ENCODE peak calls at places on chromosomes 16 and 17, in five cellular contexts. X is uterus, W is neural progenitor cell, G is lower lobe of right lung, H is A549. R is an unnamed sample.
A peak's percentile ranks its signal among the peaks of the same experiment; 100 is the strongest.

GRCh38 chr17:80872011-80872929 is 119.4 kb upstream of the CHMP6 start:
- DNase-seq in X (no peak), W (no peak), G (peak; percentile 25), H (no peak), R (no peak)

GRCh38 chr17:34620458-34620857 is 41.1 kb downstream of the TMEM132E start:
- DNase-seq in X (no peak), W (no peak), G (no peak), H (no peak), R (no peak)

GRCh38 chr16:85004587-85005205 is 6.6 kb downstream of the ZDHHC7 start:
- DNase-seq in X (peak; percentile 53), W (no peak), G (peak; percentile 63), H (peak; percentile 77), R (peak; percentile 32)

GRCh38 chr17:7439462-7440112 is at the start of gene FGF11:
- DNase-seq in X (no peak), W (peak; percentile 56), G (no peak), H (no peak), R (no peak)

GRCh38 chr17:14547016-14547415 is 246.1 kb downstream of the HS3ST3B1 start:
- DNase-seq in X (no peak), W (no peak), G (no peak), H (no peak), R (no peak)

GRCh38 chr16:47213761-47214440 is 70.2 kb upstream of the NETO2 start:
- DNase-seq in X (no peak), W (no peak), G (no peak), H (no peak), R (no peak)

GRCh38 chr17:62627219-62627903 is at the start of gene MRC2:
- DNase-seq in X (peak; percentile 84), W (peak; percentile 83), G (peak; percentile 72), H (peak; percentile 86), R (peak; percentile 48)

GRCh38 chr17:64155090-64155630 is 25.2 kb upstream of the ERN1 start:
- DNase-seq in X (no peak), W (no peak), G (no peak), H (no peak), R (no peak)

GRCh38 chr17:28368915-28369683 is 1.0 kb downstream of the VTN start:
- DNase-seq in X (no peak), W (no peak), G (no peak), H (no peak), R (no peak)

GRCh38 chr16:50284131-50284911 is 18.0 kb downstream of the ADCY7 start:
- DNase-seq in X (no peak), W (no peak), G (peak; percentile 82), H (no peak), R (no peak)

GRCh38 chr17:73340093-73340596 is 28.3 kb upstream of the CDC42EP4 start:
- DNase-seq in X (peak; percentile 67), W (no peak), G (peak; percentile 67), H (peak; percentile 99), R (no peak)

GRCh38 chr17:47315451-47316266 is 8.1 kb upstream of the EFCAB13 start:
- DNase-seq in X (no peak), W (peak; percentile 71), G (no peak), H (peak; percentile 84), R (no peak)

GRCh38 chr17:218711-219110 is 37.3 kb upstream of the DOC2B start:
- DNase-seq in X (no peak), W (no peak), G (peak; percentile 15), H (no peak), R (no peak)

GRCh38 chr17:45906237-45906636 is 11.9 kb downstream of the MAPT start:
- DNase-seq in X (no peak), W (no peak), G (no peak), H (no peak), R (no peak)

GRCh38 chr16:79897087-79897443 is 296.5 kb upstream of the MAF start:
- DNase-seq in X (no peak), W (no peak), G (no peak), H (no peak), R (no peak)

GRCh38 chr17:40468560-40468959 is 25.3 kb downstream of the IGFBP4 start:
- DNase-seq in X (no peak), W (no peak), G (no peak), H (no peak), R (no peak)

GRCh38 chr17:45857977-45858708 is 13.5 kb downstream of the SPPL2C start:
- DNase-seq in X (no peak), W (peak; percentile 86), G (no peak), H (no peak), R (no peak)

GRCh38 chr16:62036101-62036806 is at the start of gene CDH8:
- DNase-seq in X (no peak), W (peak; percentile 89), G (peak; percentile 46), H (no peak), R (no peak)

GRCh38 chr17:67520282-67520906 is 143.3 kb downstream of the PITPNC1 start:
- DNase-seq in X (peak; percentile 45), W (no peak), G (no peak), H (no peak), R (no peak)

GRCh38 chr17:65850486-65850885 is 289.0 kb upstream of the AXIN2 start:
- DNase-seq in X (no peak), W (no peak), G (no peak), H (no peak), R (no peak)

GRCh38 chr16:51971184-51971583 is 575.8 kb downstream of the TOX3 start:
- DNase-seq in X (no peak), W (peak; percentile 55), G (no peak), H (peak; percentile 13), R (no peak)

GRCh38 chr17:1232786-1233185 is 37.5 kb upstream of the BHLHA9 start:
- DNase-seq in X (no peak), W (no peak), G (no peak), H (no peak), R (no peak)

GRCh38 chr17:11461993-11462548 is 136.2 kb upstream of the DNAH9 start:
- DNase-seq in X (no peak), W (no peak), G (no peak), H (no peak), R (no peak)

GRCh38 chr16:74611721-74612120 is 4.8 kb upstream of the GLG1 start:
- DNase-seq in X (no peak), W (no peak), G (no peak), H (no peak), R (no peak)

GRCh38 chr17:2016494-2016893 is 8.6 kb downstream of the RTN4RL1 start:
- DNase-seq in X (no peak), W (no peak), G (no peak), H (no peak), R (no peak)

GRCh38 chr16:4115209-4115940 is 867 bp downstream of the ADCY9 start:
- DNase-seq in X (peak; percentile 50), W (peak; percentile 84), G (peak; percentile 75), H (peak; percentile 71), R (no peak)

GRCh38 chr17:8392274-8392673 is 5.4 kb downstream of the RNF222 start:
- DNase-seq in X (no peak), W (no peak), G (no peak), H (no peak), R (no peak)

GRCh38 chr17:82332669-82333278 is 792 bp downstream of the SECTM1 start:
- DNase-seq in X (peak; percentile 47), W (no peak), G (peak; percentile 83), H (peak; percentile 69), R (no peak)
- H3K4me3 ChIP-seq in X (peak overlapping the region; percentile 54), W (peak overlapping the region; percentile 33), G (peak overlapping the region; percentile 76), H (peak overlapping the region; percentile 66), R (peak overlapping the region; percentile 83)

DNA sequence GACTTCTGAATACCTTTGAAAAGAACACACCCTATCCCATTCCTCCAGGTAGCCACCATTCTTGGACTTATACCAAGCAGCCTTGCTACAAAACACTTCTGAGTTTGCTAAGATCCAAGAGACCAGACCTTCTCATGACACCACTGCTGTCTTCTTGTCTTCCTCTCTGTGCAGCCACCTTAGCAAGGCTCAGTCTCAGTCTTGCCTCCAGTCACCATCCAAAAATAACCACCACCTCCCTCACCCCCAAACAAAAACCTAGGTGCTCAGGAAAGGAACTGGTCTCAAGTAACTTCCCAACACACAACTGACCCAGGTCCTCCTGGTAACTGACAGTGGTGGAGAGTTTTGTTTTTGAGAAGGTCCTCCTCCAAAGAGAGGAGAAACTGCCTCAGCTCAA is 90.9 kb upstream of the CORO6 start:
- DNase-seq in X (no peak), W (no peak), G (no peak), H (no peak), R (no peak)
- H3K4me1 ChIP-seq in X (no peaks in the 10 kb centered on the region), W (peaks cover 16% of the 10 kb centered on the region), G (peaks cover 56% of the 10 kb centered on the region), H (peaks cover 23% of the 10 kb centered on the region), R (peaks cover 5% of the 10 kb centered on the region)

GRCh38 chr16:53695070-53695469 is 8.6 kb downstream of the RPGRIP1L start:
- DNase-seq in X (no peak), W (no peak), G (no peak), H (no peak), R (no peak)

GRCh38 chr16:53689636-53690035 is 14.0 kb downstream of the RPGRIP1L start:
- DNase-seq in X (no peak), W (no peak), G (no peak), H (no peak), R (no peak)

DNA sequence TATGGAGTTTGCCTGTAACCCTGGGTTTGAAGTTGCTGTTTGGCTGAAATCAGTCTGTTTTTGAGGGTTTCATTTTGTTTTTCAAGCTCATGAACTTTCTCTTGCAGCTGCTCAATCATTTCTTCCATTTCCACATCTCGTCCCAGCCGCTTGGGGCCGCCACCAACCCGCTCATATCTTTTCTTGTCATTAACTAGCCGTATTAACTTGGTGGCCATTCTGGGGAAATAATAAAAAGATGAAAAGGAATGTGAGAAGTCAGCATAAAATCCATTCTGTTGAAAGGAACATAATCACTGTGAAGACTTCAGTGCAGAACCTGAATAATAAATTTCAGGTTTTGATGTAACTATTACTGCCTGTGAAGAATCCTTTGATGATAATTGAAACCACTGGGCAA is 11.5 kb downstream of the RPGRIP1L start:
- DNase-seq in X (no peak), W (peak; percentile 29), G (no peak), H (no peak), R (no peak)
- TF ChIP-seq CTCF in X (no peak), W (peak; percentile 68), G (no peak), H (peak; percentile 74), R (no peak)

DNA sequence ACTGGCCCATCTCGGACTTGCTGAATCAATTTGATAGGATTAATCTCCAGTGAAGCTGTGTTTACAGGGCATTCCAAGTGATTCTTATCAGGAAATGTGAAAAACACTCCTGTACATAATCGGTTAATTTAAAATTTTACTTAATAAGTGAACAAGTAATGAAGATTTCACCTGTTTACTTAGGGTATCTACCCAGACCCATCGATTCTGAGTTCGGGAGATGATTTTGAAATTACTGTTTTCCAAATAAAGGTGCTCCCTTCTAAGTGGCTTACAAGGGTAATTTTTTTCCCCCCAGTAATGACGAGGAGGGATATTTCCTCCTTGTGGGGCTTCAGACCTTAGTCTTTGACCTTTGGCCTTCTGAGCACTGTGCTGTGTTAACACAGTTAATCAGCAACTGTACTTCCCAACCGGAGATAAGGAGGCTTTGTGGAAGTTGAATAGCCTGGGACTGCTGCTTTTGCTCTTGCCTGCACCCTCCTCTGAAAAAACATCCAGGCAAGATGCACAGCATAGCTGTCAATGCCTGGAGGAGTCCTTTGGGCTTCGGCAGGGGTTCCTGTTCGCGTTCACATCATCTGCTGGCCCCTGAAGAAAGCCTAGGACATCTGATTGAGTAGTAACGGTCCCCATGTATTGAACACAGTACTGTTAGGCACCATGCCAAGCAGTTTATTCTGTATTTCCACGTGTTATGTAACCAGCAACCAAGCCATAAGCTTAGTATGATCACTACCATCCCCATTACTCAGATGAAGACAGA is 1.8 kb downstream of the FAHD1 start:
- DNase-seq in X (no peak), W (no peak), G (no peak), H (no peak), R (no peak)
- H3K4me3 ChIP-seq in X (no peak overlapping the region), W (peak overlapping the region; percentile 73), G (peak overlapping the region; percentile 98), H (peak overlapping the region; percentile 67), R (no peak overlapping the region)